ENCODE peak calls at places on chromosomes 2 and 18, in four cellular contexts. C is H1, W is IMR-90, R is H9. X is an unnamed sample.

GRCh38 chr2:58720770-58721697 is 479.9 kb upstream of the FANCL start:
- DNase-seq in W (no peak), R (no peak), C (no peak), X (no peak)

GRCh38 chr2:188701836-188702235 is 272.3 kb upstream of the COL3A1 start:
- DNase-seq in C (no peak), W (peak; percentile 85), R (no peak), X (no peak)

GRCh38 chr2:8154936-8155335 is 526.9 kb upstream of the ID2 start:
- DNase-seq in W (peak; percentile 85), R (no peak), C (no peak), X (no peak)

GRCh38 chr2:197130318-197130717 is 180.3 kb downstream of the ANKRD44 start:
- DNase-seq in R (no peak), W (no peak), C (no peak), X (no peak)

GRCh38 chr18:40897884-40898283 is 1057.2 kb upstream of the PIK3C3 start:
- DNase-seq in C (no peak), W (no peak), R (peak; percentile 69), X (no peak)

GRCh38 chr2:1886405-1886992 is 142.2 kb upstream of the PXDN start:
- DNase-seq in W (peak; percentile 66), C (peak; percentile 86), R (peak; percentile 76), X (peak; percentile 80)

GRCh38 chr2:51995293-51995692 is 963.4 kb upstream of the NRXN1 start:
- DNase-seq in R (no peak), C (no peak), W (peak; percentile 89), X (no peak)

GRCh38 chr2:236172238-236172865 is 4.2 kb upstream of the GBX2 start:
- DNase-seq in R (no peak), C (peak; percentile 51), W (no peak), X (no peak)

GRCh38 chr2:81481994-81482368 is 1177.4 kb upstream of the LRRTM1 start:
- DNase-seq in R (no peak), C (no peak), W (no peak), X (peak; percentile 8)

GRCh38 chr18:644395-645004 is 13.0 kb upstream of the TYMS start:
- DNase-seq in R (no peak), C (no peak), W (no peak), X (no peak)

GRCh38 chr18:69590150-69590549 is 189.5 kb downstream of the DOK6 start:
- DNase-seq in R (no peak), W (peak; percentile 11), C (no peak), X (no peak)

GRCh38 chr2:220653776-220654175 is 918.3 kb downstream of the EPHA4 start:
- DNase-seq in W (no peak), C (no peak), R (no peak), X (no peak)

GRCh38 chr2:169089182-169089581 is 19.8 kb downstream of the DHRS9 start:
- DNase-seq in W (no peak), R (no peak), C (no peak), X (no peak)

GRCh38 chr2:233075966-233076339 is 15.8 kb downstream of the INPP5D start:
- DNase-seq in C (no peak), R (no peak), W (no peak), X (peak; percentile 62)

GRCh38 chr18:2413352-2413751 is 158.0 kb downstream of the METTL4 start:
- DNase-seq in W (no peak), R (no peak), C (no peak), X (no peak)

GRCh38 chr2:226635221-226635620 is 164.4 kb downstream of the IRS1 start:
- DNase-seq in R (no peak), W (no peak), C (no peak), X (no peak)

GRCh38 chr2:58047969-58048368 is 1.4 kb downstream of the VRK2 start:
- DNase-seq in C (no peak), R (no peak), W (no peak), X (no peak)

GRCh38 chr2:31813016-31813415 is 197.8 kb downstream of the MEMO1 start:
- DNase-seq in R (no peak), C (no peak), W (no peak), X (no peak)

GRCh38 chr2:113274427-113274826 is 4.3 kb downstream of the PAX8 start:
- DNase-seq in R (no peak), W (no peak), C (no peak), X (no peak)

GRCh38 chr2:183010112-183010511 is 28.1 kb downstream of the NCKAP1 start:
- DNase-seq in R (peak; percentile 73), W (peak; percentile 88), C (peak; percentile 67), X (peak; percentile 92)

GRCh38 chr2:224145751-224146355 is 106.8 kb upstream of the SERPINE2 start:
- DNase-seq in W (peak; percentile 80), R (no peak), C (no peak), X (no peak)

GRCh38 chr2:220678943-220679342 is 893.2 kb downstream of the EPHA4 start:
- DNase-seq in C (no peak), W (no peak), R (no peak), X (no peak)

GRCh38 chr2:105788670-105789290 is 44.1 kb downstream of the NCK2 start:
- DNase-seq in W (peak; percentile 53), C (no peak), R (no peak), X (no peak)

GRCh38 chr2:158923180-158923594 is 45.3 kb upstream of the TANC1 start:
- DNase-seq in R (peak; percentile 44), W (no peak), C (peak; percentile 50), X (peak; percentile 57)

GRCh38 chr2:121810959-121811853 is 55.8 kb downstream of the TSN start:
- DNase-seq in R (peak; percentile 74), C (peak; percentile 62), W (peak; percentile 63), X (peak; percentile 85)

GRCh38 chr18:1708006-1708405 is 803.3 kb downstream of the ADCYAP1 start:
- DNase-seq in W (no peak), C (no peak), R (no peak), X (no peak)

GRCh38 chr2:216694201-216694825 is 1.0 kb downstream of the IGFBP5 start:
- DNase-seq in C (peak; percentile 80), W (no peak), R (peak; percentile 72), X (peak; percentile 67)

GRCh38 chr18:73980289-73980979 is 167.2 kb downstream of the FBXO15 start:
- DNase-seq in W (peak; percentile 25), C (peak; percentile 82), R (peak; percentile 60), X (peak; percentile 63)

GRCh38 chr2:39127973-39128372 is 7.1 kb upstream of the SOS1 start:
- DNase-seq in W (peak; percentile 37), C (no peak), R (no peak), X (no peak)

GRCh38 chr2:85737481-85737880 is 16.3 kb upstream of the ATOH8 start:
- DNase-seq in C (no peak), R (no peak), W (peak; percentile 87), X (peak; percentile 78)

GRCh38 chr2:239319261-239319661 is 81.6 kb downstream of the HDAC4 start:
- DNase-seq in W (peak; percentile 18), C (peak; percentile 42), R (peak; percentile 23), X (no peak)

GRCh38 chr2:239663364-239663924 is 262.6 kb upstream of the HDAC4 start:
- DNase-seq in W (no peak), R (no peak), C (no peak), X (no peak)

GRCh38 chr18:53819174-53819573 is 405.3 kb downstream of the MBD2 start:
- DNase-seq in R (no peak), W (no peak), C (no peak), X (no peak)

GRCh38 chr2:211816739-211817138 is 721.9 kb downstream of the ERBB4 start:
- DNase-seq in C (no peak), W (no peak), R (no peak), X (no peak)

GRCh38 chr2:190974629-190975361 is 39.2 kb downstream of the STAT1 start:
- DNase-seq in C (no peak), R (no peak), W (no peak), X (no peak)

GRCh38 chr18:27750014-27750413 is 426.9 kb downstream of the CDH2 start:
- DNase-seq in R (peak; percentile 80), W (peak; percentile 28), C (peak; percentile 67), X (peak; percentile 98)

GRCh38 chr2:148021059-148021985 is at the start of gene MBD5:
- DNase-seq in R (peak; percentile 67), C (peak; percentile 62), W (peak; percentile 58), X (peak; percentile 84)

DNA sequence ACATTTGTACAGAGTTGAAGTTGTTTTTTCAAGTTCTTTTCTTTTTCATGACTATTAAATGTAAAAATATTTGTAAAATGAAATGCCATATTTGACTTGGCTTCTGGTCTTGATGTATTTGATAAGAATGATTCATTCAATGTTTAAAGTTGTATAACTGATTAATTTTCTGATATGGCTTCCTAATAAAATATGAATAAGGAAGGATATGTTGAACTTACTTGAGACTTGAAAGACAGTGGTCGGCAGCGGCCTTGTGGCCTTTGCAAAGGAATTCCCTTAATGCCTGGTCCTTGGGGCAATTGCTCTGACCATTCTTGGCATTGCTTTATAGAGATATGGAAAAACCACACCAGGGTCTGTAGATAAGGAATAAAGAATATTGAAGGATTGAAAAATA is 25.9 kb upstream of the TMEM87B start:
- DNase-seq in R (no peak), C (no peak), W (no peak), X (no peak)
- H3K56ac ChIP-seq in R (no peak overlapping the region), C (no peak overlapping the region), W (no peak overlapping the region), X (no peak overlapping the region)

GRCh38 chr2:98479959-98480524 is 35.4 kb downstream of the INPP4A start:
- DNase-seq in R (no peak), C (no peak), W (peak; percentile 62), X (peak; percentile 46)

GRCh38 chr2:98480598-98480997 is 35.9 kb downstream of the INPP4A start:
- DNase-seq in W (no peak), R (no peak), C (no peak), X (no peak)

GRCh38 chr2:98484121-98484557 is 39.5 kb downstream of the INPP4A start:
- DNase-seq in C (no peak), W (no peak), R (no peak), X (no peak)

GRCh38 chr2:98483257-98483861 is 38.7 kb downstream of the INPP4A start:
- DNase-seq in R (no peak), W (no peak), C (no peak), X (no peak)

GRCh38 chr2:98482362-98482761 is 37.7 kb downstream of the INPP4A start:
- DNase-seq in R (no peak), C (no peak), W (no peak), X (no peak)
- H3K56ac ChIP-seq in R (no peak overlapping the region), C (no peak overlapping the region), W (no peak overlapping the region), X (no peak overlapping the region)

GRCh38 chr18:55093295-55093694 is 134.0 kb upstream of the CCDC68 start:
- DNase-seq in C (no peak), R (no peak), W (no peak), X (no peak)
- H3K56ac ChIP-seq in C (no peak overlapping the region), R (no peak overlapping the region), W (no peak overlapping the region), X (no peak overlapping the region)

GRCh38 chr18:63290456-63291200 is 28.9 kb downstream of the BCL2 start:
- DNase-seq in C (no peak), R (no peak), W (no peak), X (peak; percentile 86)
- H3K56ac ChIP-seq in C (no peak overlapping the region), R (no peak overlapping the region), W (no peak overlapping the region), X (no peak overlapping the region)

GRCh38 chr18:76757343-76757742 is 65.0 kb upstream of the ZNF236 start:
- DNase-seq in R (no peak), W (no peak), C (no peak), X (no peak)
- H3K56ac ChIP-seq in R (no peak overlapping the region), W (no peak overlapping the region), C (no peak overlapping the region), X (no peak overlapping the region)